ENCODE peak calls at places on chromosomes 2 and 18, in five cellular contexts. One of them, this sample, is unnamed.

GRCh38 chr2:36889782-36890181 is 76.6 kb downstream of the STRN start:
- DNase-seq in stimulated activated CD8-positive, alpha-beta memory T cell treated with anti-CD3 and anti-CD28 coated beads, Interleukin-12 subunit alpha, Interleukin-12 subunit beta, amount 100 ng/mL, for 1 hour: no peak
- DNase-seq in NCI-H345: no peak
- DNase-seq in OCI-LY7: no peak
- DNase-seq in activated CD4-positive, alpha-beta T cell treated with anti-CD3 and anti-CD28 coated beads, Interleukin-2, amount 50 U/mL, for 1 hour: no peak
- DNase-seq in this sample: no peak

GRCh38 chr2:164847966-164848365 is 6.3 kb upstream of the COBLL1 start:
- DNase-seq in stimulated activated CD8-positive, alpha-beta memory T cell treated with anti-CD3 and anti-CD28 coated beads, Interleukin-12 subunit alpha, Interleukin-12 subunit beta, amount 100 ng/mL, for 1 hour: no peak
- DNase-seq in NCI-H345: no peak
- DNase-seq in OCI-LY7: no peak
- DNase-seq in activated CD4-positive, alpha-beta T cell treated with anti-CD3 and anti-CD28 coated beads, Interleukin-2, amount 50 U/mL, for 1 hour: no peak
- DNase-seq in this sample: no peak

GRCh38 chr18:35756506-35757117 is 175.1 kb downstream of the GALNT1 start:
- DNase-seq in stimulated activated CD8-positive, alpha-beta memory T cell treated with anti-CD3 and anti-CD28 coated beads, Interleukin-12 subunit alpha, Interleukin-12 subunit beta, amount 100 ng/mL, for 1 hour: peak
- DNase-seq in NCI-H345: peak
- DNase-seq in OCI-LY7: peak
- DNase-seq in activated CD4-positive, alpha-beta T cell treated with anti-CD3 and anti-CD28 coated beads, Interleukin-2, amount 50 U/mL, for 1 hour: peak
- DNase-seq in this sample: peak

GRCh38 chr2:120934891-120935338 is 199.2 kb downstream of the GLI2 start:
- DNase-seq in stimulated activated CD8-positive, alpha-beta memory T cell treated with anti-CD3 and anti-CD28 coated beads, Interleukin-12 subunit alpha, Interleukin-12 subunit beta, amount 100 ng/mL, for 1 hour: no peak
- DNase-seq in NCI-H345: no peak
- DNase-seq in OCI-LY7: no peak
- DNase-seq in activated CD4-positive, alpha-beta T cell treated with anti-CD3 and anti-CD28 coated beads, Interleukin-2, amount 50 U/mL, for 1 hour: no peak
- DNase-seq in this sample: no peak

GRCh38 chr2:172232638-172233253 is 130.0 kb upstream of the DLX2 start:
- DNase-seq in stimulated activated CD8-positive, alpha-beta memory T cell treated with anti-CD3 and anti-CD28 coated beads, Interleukin-12 subunit alpha, Interleukin-12 subunit beta, amount 100 ng/mL, for 1 hour: no peak
- DNase-seq in NCI-H345: no peak
- DNase-seq in OCI-LY7: no peak
- DNase-seq in activated CD4-positive, alpha-beta T cell treated with anti-CD3 and anti-CD28 coated beads, Interleukin-2, amount 50 U/mL, for 1 hour: no peak
- DNase-seq in this sample: no peak

GRCh38 chr2:20578895-20579825 is 71.7 kb downstream of the HS1BP3 start:
- DNase-seq in stimulated activated CD8-positive, alpha-beta memory T cell treated with anti-CD3 and anti-CD28 coated beads, Interleukin-12 subunit alpha, Interleukin-12 subunit beta, amount 100 ng/mL, for 1 hour: no peak
- DNase-seq in NCI-H345: no peak
- DNase-seq in OCI-LY7: no peak
- DNase-seq in activated CD4-positive, alpha-beta T cell treated with anti-CD3 and anti-CD28 coated beads, Interleukin-2, amount 50 U/mL, for 1 hour: no peak
- DNase-seq in this sample: no peak

GRCh38 chr2:238743243-238744068 is 104.4 kb upstream of the TWIST2 start:
- DNase-seq in stimulated activated CD8-positive, alpha-beta memory T cell treated with anti-CD3 and anti-CD28 coated beads, Interleukin-12 subunit alpha, Interleukin-12 subunit beta, amount 100 ng/mL, for 1 hour: no peak
- DNase-seq in NCI-H345: no peak
- DNase-seq in OCI-LY7: no peak
- DNase-seq in activated CD4-positive, alpha-beta T cell treated with anti-CD3 and anti-CD28 coated beads, Interleukin-2, amount 50 U/mL, for 1 hour: no peak
- DNase-seq in this sample: no peak

GRCh38 chr2:59236723-59237122 is 995.6 kb upstream of the FANCL start:
- DNase-seq in stimulated activated CD8-positive, alpha-beta memory T cell treated with anti-CD3 and anti-CD28 coated beads, Interleukin-12 subunit alpha, Interleukin-12 subunit beta, amount 100 ng/mL, for 1 hour: no peak
- DNase-seq in NCI-H345: no peak
- DNase-seq in OCI-LY7: no peak
- DNase-seq in activated CD4-positive, alpha-beta T cell treated with anti-CD3 and anti-CD28 coated beads, Interleukin-2, amount 50 U/mL, for 1 hour: no peak
- DNase-seq in this sample: no peak

GRCh38 chr2:8216397-8216796 is 465.5 kb upstream of the ID2 start:
- DNase-seq in stimulated activated CD8-positive, alpha-beta memory T cell treated with anti-CD3 and anti-CD28 coated beads, Interleukin-12 subunit alpha, Interleukin-12 subunit beta, amount 100 ng/mL, for 1 hour: no peak
- DNase-seq in NCI-H345: no peak
- DNase-seq in OCI-LY7: no peak
- DNase-seq in activated CD4-positive, alpha-beta T cell treated with anti-CD3 and anti-CD28 coated beads, Interleukin-2, amount 50 U/mL, for 1 hour: no peak
- DNase-seq in this sample: no peak

GRCh38 chr2:120243211-120243610 is 9.4 kb upstream of the RALB start:
- DNase-seq in stimulated activated CD8-positive, alpha-beta memory T cell treated with anti-CD3 and anti-CD28 coated beads, Interleukin-12 subunit alpha, Interleukin-12 subunit beta, amount 100 ng/mL, for 1 hour: no peak
- DNase-seq in NCI-H345: no peak
- DNase-seq in OCI-LY7: no peak
- DNase-seq in activated CD4-positive, alpha-beta T cell treated with anti-CD3 and anti-CD28 coated beads, Interleukin-2, amount 50 U/mL, for 1 hour: no peak
- DNase-seq in this sample: no peak

GRCh38 chr18:7104649-7105048 is 12.9 kb downstream of the LAMA1 start:
- DNase-seq in stimulated activated CD8-positive, alpha-beta memory T cell treated with anti-CD3 and anti-CD28 coated beads, Interleukin-12 subunit alpha, Interleukin-12 subunit beta, amount 100 ng/mL, for 1 hour: no peak
- DNase-seq in NCI-H345: no peak
- DNase-seq in OCI-LY7: no peak
- DNase-seq in activated CD4-positive, alpha-beta T cell treated with anti-CD3 and anti-CD28 coated beads, Interleukin-2, amount 50 U/mL, for 1 hour: no peak
- DNase-seq in this sample: no peak

GRCh38 chr2:234970467-234970866 is 18.6 kb downstream of the SH3BP4 start:
- DNase-seq in stimulated activated CD8-positive, alpha-beta memory T cell treated with anti-CD3 and anti-CD28 coated beads, Interleukin-12 subunit alpha, Interleukin-12 subunit beta, amount 100 ng/mL, for 1 hour: no peak
- DNase-seq in NCI-H345: no peak
- DNase-seq in OCI-LY7: no peak
- DNase-seq in activated CD4-positive, alpha-beta T cell treated with anti-CD3 and anti-CD28 coated beads, Interleukin-2, amount 50 U/mL, for 1 hour: no peak
- DNase-seq in this sample: no peak

GRCh38 chr2:111126581-111126980 is 5.9 kb downstream of the BCL2L11 start:
- DNase-seq in stimulated activated CD8-positive, alpha-beta memory T cell treated with anti-CD3 and anti-CD28 coated beads, Interleukin-12 subunit alpha, Interleukin-12 subunit beta, amount 100 ng/mL, for 1 hour: no peak
- DNase-seq in NCI-H345: no peak
- DNase-seq in OCI-LY7: no peak
- DNase-seq in activated CD4-positive, alpha-beta T cell treated with anti-CD3 and anti-CD28 coated beads, Interleukin-2, amount 50 U/mL, for 1 hour: no peak
- DNase-seq in this sample: no peak

GRCh38 chr2:75516378-75517122 is 44.2 kb downstream of the EVA1A start:
- DNase-seq in stimulated activated CD8-positive, alpha-beta memory T cell treated with anti-CD3 and anti-CD28 coated beads, Interleukin-12 subunit alpha, Interleukin-12 subunit beta, amount 100 ng/mL, for 1 hour: no peak
- DNase-seq in NCI-H345: peak
- DNase-seq in OCI-LY7: no peak
- DNase-seq in activated CD4-positive, alpha-beta T cell treated with anti-CD3 and anti-CD28 coated beads, Interleukin-2, amount 50 U/mL, for 1 hour: no peak
- DNase-seq in this sample: no peak

GRCh38 chr2:45043171-45043570 is 33.9 kb upstream of the SIX2 start:
- DNase-seq in stimulated activated CD8-positive, alpha-beta memory T cell treated with anti-CD3 and anti-CD28 coated beads, Interleukin-12 subunit alpha, Interleukin-12 subunit beta, amount 100 ng/mL, for 1 hour: no peak
- DNase-seq in NCI-H345: no peak
- DNase-seq in OCI-LY7: no peak
- DNase-seq in activated CD4-positive, alpha-beta T cell treated with anti-CD3 and anti-CD28 coated beads, Interleukin-2, amount 50 U/mL, for 1 hour: no peak
- DNase-seq in this sample: no peak

GRCh38 chr18:45275367-45276113 is 339.7 kb upstream of the SLC14A2 start:
- DNase-seq in stimulated activated CD8-positive, alpha-beta memory T cell treated with anti-CD3 and anti-CD28 coated beads, Interleukin-12 subunit alpha, Interleukin-12 subunit beta, amount 100 ng/mL, for 1 hour: no peak
- DNase-seq in NCI-H345: peak
- DNase-seq in OCI-LY7: peak
- DNase-seq in activated CD4-positive, alpha-beta T cell treated with anti-CD3 and anti-CD28 coated beads, Interleukin-2, amount 50 U/mL, for 1 hour: no peak
- DNase-seq in this sample: no peak

GRCh38 chr2:181368036-181368435 is 89.2 kb upstream of the ITGA4 start:
- DNase-seq in stimulated activated CD8-positive, alpha-beta memory T cell treated with anti-CD3 and anti-CD28 coated beads, Interleukin-12 subunit alpha, Interleukin-12 subunit beta, amount 100 ng/mL, for 1 hour: no peak
- DNase-seq in NCI-H345: no peak
- DNase-seq in OCI-LY7: no peak
- DNase-seq in activated CD4-positive, alpha-beta T cell treated with anti-CD3 and anti-CD28 coated beads, Interleukin-2, amount 50 U/mL, for 1 hour: no peak
- DNase-seq in this sample: no peak

GRCh38 chr2:126970583-126970982 is 71.9 kb downstream of the TEX51 start:
- DNase-seq in stimulated activated CD8-positive, alpha-beta memory T cell treated with anti-CD3 and anti-CD28 coated beads, Interleukin-12 subunit alpha, Interleukin-12 subunit beta, amount 100 ng/mL, for 1 hour: no peak
- DNase-seq in NCI-H345: peak
- DNase-seq in OCI-LY7: no peak
- DNase-seq in activated CD4-positive, alpha-beta T cell treated with anti-CD3 and anti-CD28 coated beads, Interleukin-2, amount 50 U/mL, for 1 hour: no peak
- DNase-seq in this sample: no peak

GRCh38 chr2:215188078-215188477 is 49.7 kb upstream of the ABCA12 start:
- DNase-seq in stimulated activated CD8-positive, alpha-beta memory T cell treated with anti-CD3 and anti-CD28 coated beads, Interleukin-12 subunit alpha, Interleukin-12 subunit beta, amount 100 ng/mL, for 1 hour: no peak
- DNase-seq in NCI-H345: no peak
- DNase-seq in OCI-LY7: no peak
- DNase-seq in activated CD4-positive, alpha-beta T cell treated with anti-CD3 and anti-CD28 coated beads, Interleukin-2, amount 50 U/mL, for 1 hour: no peak
- DNase-seq in this sample: no peak

GRCh38 chr18:8702668-8703067 is 2.7 kb upstream of the MTCL1 start:
- DNase-seq in stimulated activated CD8-positive, alpha-beta memory T cell treated with anti-CD3 and anti-CD28 coated beads, Interleukin-12 subunit alpha, Interleukin-12 subunit beta, amount 100 ng/mL, for 1 hour: no peak
- DNase-seq in NCI-H345: no peak
- DNase-seq in OCI-LY7: no peak
- DNase-seq in activated CD4-positive, alpha-beta T cell treated with anti-CD3 and anti-CD28 coated beads, Interleukin-2, amount 50 U/mL, for 1 hour: no peak
- DNase-seq in this sample: no peak

GRCh38 chr2:12448846-12449480 is 267.8 kb upstream of the TRIB2 start:
- DNase-seq in stimulated activated CD8-positive, alpha-beta memory T cell treated with anti-CD3 and anti-CD28 coated beads, Interleukin-12 subunit alpha, Interleukin-12 subunit beta, amount 100 ng/mL, for 1 hour: no peak
- DNase-seq in NCI-H345: no peak
- DNase-seq in OCI-LY7: no peak
- DNase-seq in activated CD4-positive, alpha-beta T cell treated with anti-CD3 and anti-CD28 coated beads, Interleukin-2, amount 50 U/mL, for 1 hour: no peak
- DNase-seq in this sample: no peak

GRCh38 chr2:65027611-65028244 is 28.5 kb upstream of the CEP68 start:
- DNase-seq in stimulated activated CD8-positive, alpha-beta memory T cell treated with anti-CD3 and anti-CD28 coated beads, Interleukin-12 subunit alpha, Interleukin-12 subunit beta, amount 100 ng/mL, for 1 hour: no peak
- DNase-seq in NCI-H345: no peak
- DNase-seq in OCI-LY7: peak
- DNase-seq in activated CD4-positive, alpha-beta T cell treated with anti-CD3 and anti-CD28 coated beads, Interleukin-2, amount 50 U/mL, for 1 hour: no peak
- DNase-seq in this sample: no peak

GRCh38 chr2:144707927-144708326 is 188.0 kb upstream of the ZEB2 start:
- DNase-seq in stimulated activated CD8-positive, alpha-beta memory T cell treated with anti-CD3 and anti-CD28 coated beads, Interleukin-12 subunit alpha, Interleukin-12 subunit beta, amount 100 ng/mL, for 1 hour: no peak
- DNase-seq in NCI-H345: no peak
- DNase-seq in OCI-LY7: no peak
- DNase-seq in activated CD4-positive, alpha-beta T cell treated with anti-CD3 and anti-CD28 coated beads, Interleukin-2, amount 50 U/mL, for 1 hour: no peak
- DNase-seq in this sample: no peak

GRCh38 chr2:74219846-74220486 is 21.6 kb downstream of the MTHFD2 start:
- DNase-seq in stimulated activated CD8-positive, alpha-beta memory T cell treated with anti-CD3 and anti-CD28 coated beads, Interleukin-12 subunit alpha, Interleukin-12 subunit beta, amount 100 ng/mL, for 1 hour: no peak
- DNase-seq in NCI-H345: no peak
- DNase-seq in OCI-LY7: no peak
- DNase-seq in activated CD4-positive, alpha-beta T cell treated with anti-CD3 and anti-CD28 coated beads, Interleukin-2, amount 50 U/mL, for 1 hour: no peak
- DNase-seq in this sample: no peak

GRCh38 chr2:42794271-42795046 is 2.1 kb upstream of the HAAO start:
- DNase-seq in stimulated activated CD8-positive, alpha-beta memory T cell treated with anti-CD3 and anti-CD28 coated beads, Interleukin-12 subunit alpha, Interleukin-12 subunit beta, amount 100 ng/mL, for 1 hour: no peak
- DNase-seq in NCI-H345: no peak
- DNase-seq in OCI-LY7: no peak
- DNase-seq in activated CD4-positive, alpha-beta T cell treated with anti-CD3 and anti-CD28 coated beads, Interleukin-2, amount 50 U/mL, for 1 hour: no peak
- DNase-seq in this sample: no peak

GRCh38 chr2:187774551-187775071 is 220.4 kb upstream of the TFPI start:
- DNase-seq in stimulated activated CD8-positive, alpha-beta memory T cell treated with anti-CD3 and anti-CD28 coated beads, Interleukin-12 subunit alpha, Interleukin-12 subunit beta, amount 100 ng/mL, for 1 hour: no peak
- DNase-seq in NCI-H345: no peak
- DNase-seq in OCI-LY7: no peak
- DNase-seq in activated CD4-positive, alpha-beta T cell treated with anti-CD3 and anti-CD28 coated beads, Interleukin-2, amount 50 U/mL, for 1 hour: no peak
- DNase-seq in this sample: no peak

This sample was measured in effector CD4-positive, alpha-beta T cell.